ENCODE peak calls at places on chromosomes 5 and 9, in six cellular contexts. One of them, this sample, is unnamed.
A peak's percentile ranks its signal among the peaks of the same experiment; 100 is the strongest.

GRCh38 chr5:132460835-132461230 is 29.7 kb downstream of the IRF1 start:
- DNase-seq in A549: no peak
- DNase-seq in transverse colon: peak; percentile 7
- DNase-seq in lower leg skin: no peak
- DNase-seq in uterus: no peak
- DNase-seq in body of pancreas: no peak
- DNase-seq in this sample: no peak

GRCh38 chr5:10672285-10673044 is 88.6 kb downstream of the DAP start:
- DNase-seq in A549: no peak
- DNase-seq in transverse colon: no peak
- DNase-seq in lower leg skin: peak; percentile 13
- DNase-seq in uterus: no peak
- DNase-seq in body of pancreas: no peak
- DNase-seq in this sample: no peak

GRCh38 chr5:16025681-16026080 is 153.9 kb downstream of the MARCHF11 start:
- DNase-seq in A549: no peak
- DNase-seq in transverse colon: no peak
- DNase-seq in lower leg skin: no peak
- DNase-seq in uterus: no peak
- DNase-seq in body of pancreas: no peak
- DNase-seq in this sample: no peak

GRCh38 chr5:16179936-16180788 is 571 bp upstream of the MARCHF11 start:
- DNase-seq in A549: no peak
- DNase-seq in transverse colon: no peak
- DNase-seq in lower leg skin: no peak
- DNase-seq in uterus: no peak
- DNase-seq in body of pancreas: peak; percentile 6
- DNase-seq in this sample: no peak

GRCh38 chr5:53871050-53871449 is 310.6 kb downstream of the NDUFS4 start:
- DNase-seq in A549: no peak
- DNase-seq in transverse colon: no peak
- DNase-seq in lower leg skin: no peak
- DNase-seq in uterus: no peak
- DNase-seq in body of pancreas: no peak
- DNase-seq in this sample: no peak

GRCh38 chr5:10731910-10732309 is 29.1 kb downstream of the DAP start:
- DNase-seq in A549: no peak
- DNase-seq in transverse colon: no peak
- DNase-seq in lower leg skin: no peak
- DNase-seq in uterus: no peak
- DNase-seq in body of pancreas: no peak
- DNase-seq in this sample: no peak

GRCh38 chr9:76868897-76869296 is 37.0 kb downstream of the PRUNE2 start:
- DNase-seq in A549: no peak
- DNase-seq in transverse colon: no peak
- DNase-seq in lower leg skin: no peak
- DNase-seq in uterus: no peak
- DNase-seq in body of pancreas: no peak
- DNase-seq in this sample: no peak

GRCh38 chr5:134541736-134542376 is 16.4 kb downstream of the JADE2 start:
- DNase-seq in A549: no peak
- DNase-seq in transverse colon: peak; percentile 21
- DNase-seq in lower leg skin: no peak
- DNase-seq in uterus: peak; percentile 63
- DNase-seq in body of pancreas: peak; percentile 71
- DNase-seq in this sample: peak; percentile 69

GRCh38 chr5:127959152-127959764 is 124.3 kb upstream of the SLC12A2 start:
- DNase-seq in A549: peak; percentile 47
- DNase-seq in transverse colon: peak; percentile 83
- DNase-seq in lower leg skin: no peak
- DNase-seq in uterus: peak; percentile 54
- DNase-seq in body of pancreas: peak; percentile 80
- DNase-seq in this sample: peak; percentile 69

GRCh38 chr9:15370496-15371464 is 51.9 kb upstream of the SNAPC3 start:
- DNase-seq in A549: no peak
- DNase-seq in transverse colon: no peak
- DNase-seq in lower leg skin: no peak
- DNase-seq in uterus: peak; percentile 21
- DNase-seq in body of pancreas: no peak
- DNase-seq in this sample: no peak
- TF ChIP-seq POLR2A in A549: no peak
- TF ChIP-seq POLR2A in transverse colon: no peak
- TF ChIP-seq POLR2A in lower leg skin: no peak
- TF ChIP-seq POLR2A in uterus: no peak
- TF ChIP-seq POLR2A in body of pancreas: no peak
- TF ChIP-seq POLR2A in this sample: no peak

GRCh38 chr5:124735169-124735858 is 11.1 kb downstream of the ZNF608 start:
- DNase-seq in A549: no peak
- DNase-seq in transverse colon: peak; percentile 39
- DNase-seq in lower leg skin: no peak
- DNase-seq in uterus: peak; percentile 51
- DNase-seq in body of pancreas: peak; percentile 61
- DNase-seq in this sample: no peak
- H3K4me3 ChIP-seq in A549: no peak overlapping the region
- H3K4me3 ChIP-seq in transverse colon: peak overlapping the region; percentile 29
- H3K4me3 ChIP-seq in lower leg skin: no peak overlapping the region
- H3K4me3 ChIP-seq in uterus: no peak overlapping the region
- H3K4me3 ChIP-seq in body of pancreas: no peak overlapping the region
- H3K4me3 ChIP-seq in this sample: no peak overlapping the region

DNA sequence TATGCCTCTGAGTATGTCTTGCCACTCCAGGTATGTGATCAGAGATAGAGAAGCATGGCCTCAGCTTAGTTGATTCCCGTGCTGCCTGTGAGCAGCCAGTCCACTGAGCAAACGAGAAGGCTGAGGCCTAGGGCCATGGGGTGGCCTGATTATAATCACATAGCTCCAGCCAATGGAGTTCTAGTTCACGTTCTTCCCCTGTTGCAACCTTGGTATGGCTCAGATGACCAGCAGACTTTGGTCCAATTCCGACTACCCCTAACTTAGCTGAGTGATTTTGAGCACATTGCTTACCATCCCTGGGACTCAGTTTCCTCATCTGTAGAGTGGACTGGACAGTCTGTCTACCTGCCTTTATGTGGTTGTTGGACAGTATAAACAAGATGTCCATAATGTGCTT is 68.4 kb downstream of the PPARGC1B start:
- DNase-seq in A549: no peak
- DNase-seq in transverse colon: no peak
- DNase-seq in lower leg skin: no peak
- DNase-seq in uterus: no peak
- DNase-seq in body of pancreas: no peak
- DNase-seq in this sample: no peak
- TF ChIP-seq POLR2A in A549: no peak
- TF ChIP-seq POLR2A in transverse colon: no peak
- TF ChIP-seq POLR2A in lower leg skin: no peak
- TF ChIP-seq POLR2A in uterus: no peak
- TF ChIP-seq POLR2A in body of pancreas: no peak
- TF ChIP-seq POLR2A in this sample: no peak

DNA sequence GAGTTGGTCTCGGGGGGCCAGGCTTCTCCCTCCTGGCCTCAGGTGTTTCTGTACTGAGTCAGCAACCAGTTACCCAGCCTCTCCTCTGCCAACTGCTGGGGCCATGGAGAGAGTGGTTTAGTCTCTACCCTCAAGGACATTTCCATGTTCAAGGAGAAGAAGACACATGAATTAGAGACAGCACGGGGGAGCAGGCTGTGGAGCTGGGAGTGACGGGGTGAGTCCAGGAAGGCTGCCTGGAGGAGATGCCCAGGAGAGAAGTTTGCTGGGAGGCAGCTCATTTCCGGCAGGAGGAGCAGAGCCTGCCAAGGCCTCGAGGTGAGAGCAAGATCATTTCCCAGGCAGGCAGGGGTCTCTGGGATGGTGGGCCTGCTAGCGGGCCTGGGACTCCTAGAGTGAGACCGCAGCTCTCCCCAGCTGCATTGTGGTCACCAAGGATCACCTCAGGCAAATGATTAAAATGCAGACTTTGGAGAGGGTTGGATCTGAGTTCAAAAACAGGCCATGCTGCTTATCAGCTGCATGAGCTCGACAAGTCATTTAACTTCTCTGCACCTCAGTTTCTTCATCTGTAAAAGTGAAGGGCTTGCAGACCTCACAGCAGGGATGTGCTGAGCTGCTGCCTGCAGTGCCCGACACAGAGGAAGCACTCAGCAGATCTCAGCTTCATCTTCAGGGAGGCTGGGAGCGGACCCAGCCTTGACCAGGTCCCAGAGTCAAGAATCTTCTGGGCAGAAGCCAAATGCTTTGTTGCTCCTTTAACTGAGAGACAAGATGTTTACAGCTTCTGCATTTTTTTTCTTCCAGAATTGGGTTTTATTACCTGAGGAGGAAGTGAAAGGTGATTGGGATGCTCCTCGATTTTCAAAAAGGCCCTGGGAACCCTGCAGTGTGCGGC is 35.2 kb downstream of the NEK6 start:
- DNase-seq in A549: no peak
- DNase-seq in transverse colon: no peak
- DNase-seq in lower leg skin: no peak
- DNase-seq in uterus: no peak
- DNase-seq in body of pancreas: no peak
- DNase-seq in this sample: no peak
- H3K4me3 ChIP-seq in A549: no peak overlapping the region
- H3K4me3 ChIP-seq in transverse colon: no peak overlapping the region
- H3K4me3 ChIP-seq in lower leg skin: no peak overlapping the region
- H3K4me3 ChIP-seq in uterus: no peak overlapping the region
- H3K4me3 ChIP-seq in body of pancreas: no peak overlapping the region
- H3K4me3 ChIP-seq in this sample: no peak overlapping the region

DNA sequence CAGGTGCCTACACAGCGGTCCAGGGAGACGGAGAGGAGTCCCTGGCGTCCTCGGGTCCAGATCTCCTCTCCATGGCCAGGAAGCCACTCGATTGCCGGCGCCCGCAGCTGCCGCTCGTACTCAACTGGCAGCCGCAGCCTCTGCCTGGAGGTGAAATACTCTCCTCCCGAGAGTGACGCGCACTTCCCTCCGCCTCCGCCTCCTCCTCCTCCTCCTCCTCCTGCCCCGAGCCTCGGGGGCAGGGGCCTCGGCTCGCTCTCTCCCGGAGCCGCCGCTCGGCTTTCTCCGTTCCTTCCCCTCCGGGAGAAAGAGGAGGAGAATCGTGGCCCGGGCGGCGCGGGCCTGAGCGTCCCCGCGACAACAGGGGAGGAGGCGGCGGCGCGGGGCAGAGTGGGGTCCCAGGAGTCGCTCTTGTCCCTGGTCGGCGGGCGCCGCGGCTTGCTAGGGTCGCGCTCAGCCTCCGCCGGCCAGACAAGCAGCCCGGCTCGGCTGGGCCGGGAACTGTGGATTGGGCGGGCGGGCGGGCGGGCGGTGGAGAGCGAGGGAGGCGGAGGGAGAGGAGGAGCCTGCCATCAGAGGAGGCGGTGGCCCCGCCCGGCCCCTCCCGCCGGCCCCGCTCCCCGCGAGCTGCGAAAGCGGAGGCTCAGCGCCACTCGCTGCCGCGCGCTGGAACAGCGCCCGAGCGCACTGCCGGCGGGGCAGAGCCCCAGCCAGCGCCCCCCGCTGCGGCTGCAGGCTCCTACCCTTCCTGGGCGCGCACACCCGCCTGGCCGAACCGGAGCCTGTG is at the start of gene CEMIP2:
- DNase-seq in A549: peak; percentile 60
- DNase-seq in transverse colon: peak; percentile 94
- DNase-seq in lower leg skin: peak; percentile 98
- DNase-seq in uterus: peak; percentile 87
- DNase-seq in body of pancreas: peak; percentile 94
- DNase-seq in this sample: peak; percentile 92
- TF ChIP-seq POLR2A in A549: peak; percentile 98
- TF ChIP-seq POLR2A in transverse colon: peak; percentile 96
- TF ChIP-seq POLR2A in lower leg skin: no peak
- TF ChIP-seq POLR2A in uterus: peak; percentile 90
- TF ChIP-seq POLR2A in body of pancreas: peak; percentile 98
- TF ChIP-seq POLR2A in this sample: peak; percentile 99

This sample was measured in thyroid gland.